ENCODE peak calls at places on chromosomes 6 and 20, in five cellular contexts. H is pancreas; A is effector memory CD4-positive, alpha-beta T cell; U is CD8-positive, alpha-beta T cell; C is tibial nerve. X is an unnamed sample.

GRCh38 chr20:63498950-63499332 is at the start of gene EEF1A2:
- DNase-seq in U (peak; percentile 31), C (no peak), A (peak; percentile 43), H (peak; percentile 57), X (peak; percentile 30)

GRCh38 chr20:64038252-64038578 is 2.2 kb downstream of the C20orf204 start:
- DNase-seq in H (no peak), U (no peak), C (no peak), A (no peak), X (no peak)

GRCh38 chr6:24614648-24615047 is 31.3 kb downstream of the KIAA0319 start:
- DNase-seq in A (no peak), C (no peak), H (no peak), U (no peak), X (no peak)

GRCh38 chr20:25685276-25686080 is 11.2 kb downstream of the ZNF337 start:
- DNase-seq in C (no peak), A (no peak), H (no peak), U (no peak), X (no peak)

GRCh38 chr6:311679-312220 is 19.5 kb downstream of the DUSP22 start:
- DNase-seq in U (no peak), A (no peak), C (no peak), H (no peak), X (no peak)

GRCh38 chr20:62156592-62157386 is 13.2 kb downstream of the SS18L1 start:
- DNase-seq in H (peak; percentile 75), A (peak; percentile 52), U (peak; percentile 61), C (peak; percentile 40), X (peak; percentile 77)

GRCh38 chr6:11918021-11918738 is 93.9 kb upstream of the HIVEP1 start:
- DNase-seq in U (no peak), C (no peak), H (no peak), A (no peak), X (peak; percentile 15)

GRCh38 chr20:43776691-43777090 is 49.9 kb upstream of the GTSF1L start:
- DNase-seq in U (no peak), C (no peak), H (no peak), A (no peak), X (no peak)

GRCh38 chr6:125201961-125202729 is 48.6 kb downstream of the TPD52L1 start:
- DNase-seq in H (peak; percentile 69), U (no peak), C (peak; percentile 53), A (no peak), X (peak; percentile 68)

GRCh38 chr20:21613512-21613911 is 92.0 kb upstream of the PAX1 start:
- DNase-seq in U (no peak), H (peak; percentile 30), C (no peak), A (no peak), X (peak; percentile 79)

GRCh38 chr20:60903325-60903958 is 348.6 kb upstream of the CDH4 start:
- DNase-seq in C (no peak), U (no peak), A (no peak), H (no peak), X (no peak)

GRCh38 chr6:36039113-36039512 is 11.5 kb downstream of the MAPK14 start:
- DNase-seq in A (no peak), C (no peak), H (no peak), U (no peak), X (no peak)

GRCh38 chr6:16244446-16244845 is 6.1 kb downstream of the GMPR start:
- DNase-seq in C (no peak), H (no peak), U (no peak), A (no peak), X (no peak)

GRCh38 chr6:135310291-135310690 is 129.2 kb downstream of the MYB start:
- DNase-seq in H (no peak), U (no peak), A (no peak), C (no peak), X (no peak)

GRCh38 chr20:31948008-31948407 is 3.8 kb downstream of the PDRG1 start:
- DNase-seq in H (no peak), A (no peak), C (no peak), U (no peak), X (no peak)
- H3K27ac ChIP-seq in H (no peak overlapping the region), A (no peak overlapping the region), C (no peak overlapping the region), U (no peak overlapping the region), X (no peak overlapping the region)

DNA sequence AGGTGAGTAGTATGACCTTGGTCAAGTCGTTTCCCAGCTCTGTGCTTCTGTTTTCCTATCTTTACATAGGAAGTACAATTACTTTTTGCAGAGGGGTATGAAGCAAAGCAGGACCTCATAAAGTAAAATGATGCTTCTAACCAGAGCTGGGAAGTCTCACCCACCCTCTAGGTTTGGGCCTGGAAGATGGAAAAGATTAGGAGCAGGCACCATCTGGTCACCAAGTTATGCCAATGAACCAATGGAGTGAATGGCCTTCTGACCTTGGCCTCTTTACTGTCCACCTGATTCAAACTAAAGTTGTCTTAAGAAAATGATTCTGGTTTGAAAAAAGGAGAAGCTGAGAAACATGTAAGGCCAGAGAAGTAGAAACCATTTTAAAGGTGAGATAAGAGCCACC is 68.9 kb upstream of the CTNNBL1 start:
- DNase-seq in A (no peak), U (no peak), C (no peak), H (no peak), X (no peak)
- H3K27ac ChIP-seq in A (no peak overlapping the region), U (no peak overlapping the region), C (no peak overlapping the region), H (no peak overlapping the region), X (no peak overlapping the region)

GRCh38 chr6:157317129-157317814 is 6.0 kb downstream of the TMEM242 start:
- DNase-seq in C (peak; percentile 96), U (no peak), A (no peak), H (peak; percentile 53), X (peak; percentile 70)
- H3K27ac ChIP-seq in C (peak overlapping the region; percentile 30), U (no peak overlapping the region), A (no peak overlapping the region), H (peak overlapping the region; percentile 41), X (no peak overlapping the region)

GRCh38 chr20:32356935-32357868 is 929 bp upstream of the ASXL1 start:
- DNase-seq in C (peak; percentile 30), A (no peak), H (peak; percentile 32), U (peak; percentile 4), X (no peak)

GRCh38 chr20:32353848-32354496 is 4.2 kb upstream of the ASXL1 start:
- DNase-seq in C (no peak), U (no peak), H (no peak), A (no peak), X (no peak)

GRCh38 chr20:32352101-32352720 is 5.9 kb upstream of the ASXL1 start:
- DNase-seq in H (no peak), A (no peak), C (no peak), U (no peak), X (no peak)

GRCh38 chr20:32355417-32355841 is 2.7 kb upstream of the ASXL1 start:
- DNase-seq in A (no peak), C (no peak), U (no peak), H (no peak), X (no peak)

GRCh38 chr20:32354592-32355416 is 3.3 kb upstream of the ASXL1 start:
- DNase-seq in C (no peak), U (no peak), A (no peak), H (no peak), X (peak; percentile 80)
- H3K27ac ChIP-seq in C (no peak overlapping the region), U (no peak overlapping the region), A (no peak overlapping the region), H (no peak overlapping the region), X (peak overlapping the region; percentile 45)

GRCh38 chr6:7114744-7115451 is 7.1 kb downstream of the RREB1 start:
- DNase-seq in H (no peak), C (no peak), U (no peak), A (no peak), X (no peak)
- H3K27ac ChIP-seq in H (no peak overlapping the region), C (no peak overlapping the region), U (no peak overlapping the region), A (no peak overlapping the region), X (no peak overlapping the region)

GRCh38 chr6:123402052-123402451 is 234.7 kb downstream of the TRDN start:
- DNase-seq in U (no peak), A (no peak), H (no peak), C (no peak), X (no peak)
- H3K27ac ChIP-seq in U (no peak overlapping the region), A (no peak overlapping the region), H (no peak overlapping the region), C (no peak overlapping the region), X (no peak overlapping the region)

GRCh38 chr20:5863040-5863811 is 87.1 kb downstream of the TRMT6 start:
- DNase-seq in C (no peak), A (no peak), U (no peak), H (peak; percentile 68), X (peak; percentile 51)
- H3K27ac ChIP-seq in C (no peak overlapping the region), A (no peak overlapping the region), U (no peak overlapping the region), H (peak overlapping the region; percentile 70), X (no peak overlapping the region)

GRCh38 chr6:44249082-44249748 is 2.3 kb downstream of the HSP90AB1 start:
- DNase-seq in C (no peak), U (no peak), A (no peak), H (no peak), X (no peak)

GRCh38 chr6:44250067-44250717 is 3.3 kb downstream of the HSP90AB1 start:
- DNase-seq in A (no peak), C (no peak), U (no peak), H (no peak), X (no peak)

GRCh38 chr6:44246663-44247337 is at the start of gene HSP90AB1:
- DNase-seq in H (peak; percentile 95), U (peak; percentile 91), A (peak; percentile 96), C (peak; percentile 96), X (peak; percentile 98)

GRCh38 chr6:44247338-44248302 is 719 bp downstream of the HSP90AB1 start:
- DNase-seq in U (peak; percentile 86), C (peak; percentile 75), A (peak; percentile 86), H (peak; percentile 86), X (peak; percentile 65)

DNA sequence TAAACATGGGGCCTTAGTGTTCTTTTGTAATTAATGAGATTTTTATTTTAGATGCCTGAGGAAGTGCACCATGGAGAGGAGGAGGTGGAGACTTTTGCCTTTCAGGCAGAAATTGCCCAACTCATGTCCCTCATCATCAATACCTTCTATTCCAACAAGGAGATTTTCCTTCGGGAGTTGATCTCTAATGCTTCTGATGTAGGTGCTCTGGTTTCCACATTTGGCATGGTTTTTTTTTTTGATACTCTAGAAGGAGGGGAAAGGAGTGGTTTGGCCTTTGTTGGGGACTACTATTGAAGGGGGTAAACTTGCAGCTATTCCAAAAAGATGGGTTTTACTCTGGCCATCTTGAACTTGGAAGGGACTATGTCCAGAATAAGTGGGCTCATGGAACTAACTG is 1.7 kb downstream of the HSP90AB1 start:
- DNase-seq in H (no peak), A (no peak), U (no peak), C (no peak), X (no peak)
- H3K27ac ChIP-seq in H (peak overlapping the region; percentile 100), A (peak overlapping the region; percentile 3), U (no peak overlapping the region), C (peak overlapping the region; percentile 100), X (peak overlapping the region; percentile 95)

GRCh38 chr6:166570929-166571699 is 15.4 kb downstream of the RAMACL start:
- DNase-seq in A (no peak), C (no peak), U (no peak), H (no peak), X (no peak)

GRCh38 chr6:166572370-166573261 is 13.9 kb downstream of the RAMACL start:
- DNase-seq in H (no peak), C (peak; percentile 66), A (no peak), U (no peak), X (no peak)

GRCh38 chr6:166569206-166569605 is 17.3 kb downstream of the RAMACL start:
- DNase-seq in H (no peak), C (no peak), U (no peak), A (no peak), X (no peak)

GRCh38 chr6:166575190-166575589 is 11.3 kb downstream of the RAMACL start:
- DNase-seq in H (no peak), U (no peak), C (no peak), A (no peak), X (no peak)

GRCh38 chr6:166573456-166574216 is 12.8 kb downstream of the RAMACL start:
- DNase-seq in H (no peak), C (no peak), U (no peak), A (no peak), X (no peak)
- H3K27ac ChIP-seq in H (no peak overlapping the region), C (no peak overlapping the region), U (no peak overlapping the region), A (no peak overlapping the region), X (no peak overlapping the region)

X was measured in A673.